ENCODE peak calls at places on chromosomes 12 and 14, in eight cellular contexts. One of them, this sample, is unnamed.
A peak's percentile ranks its signal among the peaks of the same experiment; 100 is the strongest.

GRCh38 chr12:44385964-44386363 is 490.2 kb downstream of the NELL2 start:
- DNase-seq in HCT116: no peak
- DNase-seq in lung: no peak
- DNase-seq in cardiac muscle cell: no peak
- DNase-seq in AG10803: peak; percentile 5
- DNase-seq in WTC11: no peak
- DNase-seq in IMR-90: no peak
- DNase-seq in foreskin fibroblast: no peak
- DNase-seq in this sample: no peak

GRCh38 chr12:92505373-92506340 is 197.1 kb upstream of the PLEKHG7 start:
- DNase-seq in cardiac muscle cell: peak; percentile 68
- DNase-seq in foreskin fibroblast: peak; percentile 35
- DNase-seq in lung: peak; percentile 44
- DNase-seq in WTC11: no peak
- DNase-seq in IMR-90: peak; percentile 50
- DNase-seq in AG10803: peak; percentile 24
- DNase-seq in HCT116: no peak
- DNase-seq in this sample: peak; percentile 33

GRCh38 chr14:90140298-90140955 is 78.6 kb downstream of the KCNK13 start:
- DNase-seq in lung: no peak
- DNase-seq in foreskin fibroblast: no peak
- DNase-seq in WTC11: no peak
- DNase-seq in AG10803: no peak
- DNase-seq in IMR-90: peak; percentile 17
- DNase-seq in HCT116: no peak
- DNase-seq in cardiac muscle cell: no peak
- DNase-seq in this sample: no peak

GRCh38 chr12:58541300-58541690 is 379.0 kb downstream of the LRIG3 start:
- DNase-seq in WTC11: no peak
- DNase-seq in HCT116: no peak
- DNase-seq in AG10803: peak; percentile 58
- DNase-seq in cardiac muscle cell: peak; percentile 40
- DNase-seq in lung: no peak
- DNase-seq in IMR-90: peak; percentile 10
- DNase-seq in foreskin fibroblast: no peak
- DNase-seq in this sample: no peak

GRCh38 chr12:26271889-26272492 is 76.6 kb downstream of the SSPN start:
- DNase-seq in IMR-90: peak; percentile 96
- DNase-seq in cardiac muscle cell: peak; percentile 95
- DNase-seq in foreskin fibroblast: peak; percentile 90
- DNase-seq in lung: peak; percentile 42
- DNase-seq in AG10803: peak; percentile 79
- DNase-seq in HCT116: no peak
- DNase-seq in WTC11: no peak
- DNase-seq in this sample: no peak

GRCh38 chr12:92467886-92468285 is 234.9 kb upstream of the PLEKHG7 start:
- DNase-seq in AG10803: no peak
- DNase-seq in lung: no peak
- DNase-seq in WTC11: no peak
- DNase-seq in IMR-90: peak; percentile 46
- DNase-seq in foreskin fibroblast: peak; percentile 44
- DNase-seq in HCT116: no peak
- DNase-seq in cardiac muscle cell: no peak
- DNase-seq in this sample: no peak

GRCh38 chr14:58864751-58865519 is 227.2 kb downstream of the DACT1 start:
- DNase-seq in AG10803: peak; percentile 79
- DNase-seq in cardiac muscle cell: peak; percentile 96
- DNase-seq in IMR-90: peak; percentile 82
- DNase-seq in WTC11: no peak
- DNase-seq in HCT116: no peak
- DNase-seq in lung: no peak
- DNase-seq in foreskin fibroblast: peak; percentile 92
- DNase-seq in this sample: no peak

GRCh38 chr12:15088115-15088514 is 115.3 kb downstream of the PDE6H start:
- DNase-seq in AG10803: no peak
- DNase-seq in foreskin fibroblast: no peak
- DNase-seq in IMR-90: no peak
- DNase-seq in WTC11: no peak
- DNase-seq in cardiac muscle cell: no peak
- DNase-seq in lung: no peak
- DNase-seq in HCT116: no peak
- DNase-seq in this sample: no peak

GRCh38 chr12:76085159-76085868 is 829 bp upstream of the NAP1L1 start:
- DNase-seq in lung: no peak
- DNase-seq in cardiac muscle cell: peak; percentile 42
- DNase-seq in foreskin fibroblast: no peak
- DNase-seq in WTC11: no peak
- DNase-seq in AG10803: no peak
- DNase-seq in HCT116: no peak
- DNase-seq in IMR-90: peak; percentile 77
- DNase-seq in this sample: peak; percentile 10

GRCh38 chr12:7678744-7679143 is 13.0 kb upstream of the APOBEC1 start:
- DNase-seq in AG10803: no peak
- DNase-seq in cardiac muscle cell: peak; percentile 20
- DNase-seq in HCT116: no peak
- DNase-seq in lung: no peak
- DNase-seq in WTC11: no peak
- DNase-seq in IMR-90: no peak
- DNase-seq in foreskin fibroblast: no peak
- DNase-seq in this sample: no peak

GRCh38 chr12:112126000-112126431 is 656 bp downstream of the TRAFD1 start:
- DNase-seq in IMR-90: no peak
- DNase-seq in foreskin fibroblast: peak; percentile 14
- DNase-seq in WTC11: no peak
- DNase-seq in lung: no peak
- DNase-seq in cardiac muscle cell: no peak
- DNase-seq in HCT116: no peak
- DNase-seq in AG10803: no peak
- DNase-seq in this sample: peak; percentile 26

GRCh38 chr12:1777798-1778197 is 42.6 kb upstream of the LRTM2 start:
- DNase-seq in WTC11: no peak
- DNase-seq in lung: no peak
- DNase-seq in AG10803: peak; percentile 82
- DNase-seq in foreskin fibroblast: peak; percentile 83
- DNase-seq in IMR-90: peak; percentile 92
- DNase-seq in cardiac muscle cell: peak; percentile 64
- DNase-seq in HCT116: no peak
- DNase-seq in this sample: no peak

GRCh38 chr12:1502441-1502785 is 92.0 kb downstream of the FBXL14 start:
- DNase-seq in lung: no peak
- DNase-seq in cardiac muscle cell: peak; percentile 43
- DNase-seq in IMR-90: peak; percentile 17
- DNase-seq in foreskin fibroblast: peak; percentile 62
- DNase-seq in AG10803: peak; percentile 33
- DNase-seq in WTC11: no peak
- DNase-seq in HCT116: no peak
- DNase-seq in this sample: no peak

GRCh38 chr12:91817512-91817911 is 328.1 kb downstream of the BTG1 start:
- DNase-seq in lung: no peak
- DNase-seq in foreskin fibroblast: peak; percentile 13
- DNase-seq in WTC11: no peak
- DNase-seq in HCT116: no peak
- DNase-seq in AG10803: peak; percentile 37
- DNase-seq in cardiac muscle cell: no peak
- DNase-seq in IMR-90: no peak
- DNase-seq in this sample: no peak

GRCh38 chr12:90010089-90010488 is 301.5 kb upstream of the ATP2B1 start:
- DNase-seq in cardiac muscle cell: no peak
- DNase-seq in foreskin fibroblast: no peak
- DNase-seq in lung: no peak
- DNase-seq in HCT116: no peak
- DNase-seq in IMR-90: peak; percentile 31
- DNase-seq in AG10803: no peak
- DNase-seq in WTC11: no peak
- DNase-seq in this sample: no peak

GRCh38 chr14:78152246-78153068 is 17.7 kb upstream of the NRXN3 start:
- DNase-seq in HCT116: no peak
- DNase-seq in IMR-90: no peak
- DNase-seq in cardiac muscle cell: no peak
- DNase-seq in AG10803: no peak
- DNase-seq in foreskin fibroblast: no peak
- DNase-seq in lung: no peak
- DNase-seq in WTC11: no peak
- DNase-seq in this sample: no peak

GRCh38 chr14:78157855-78158436 is 12.2 kb upstream of the NRXN3 start:
- DNase-seq in lung: no peak
- DNase-seq in IMR-90: peak; percentile 1
- DNase-seq in cardiac muscle cell: peak; percentile 24
- DNase-seq in AG10803: no peak
- DNase-seq in HCT116: no peak
- DNase-seq in WTC11: peak; percentile 57
- DNase-seq in foreskin fibroblast: peak; percentile 15
- DNase-seq in this sample: no peak

GRCh38 chr14:78156196-78156595 is 14.0 kb upstream of the NRXN3 start:
- DNase-seq in IMR-90: no peak
- DNase-seq in WTC11: no peak
- DNase-seq in HCT116: no peak
- DNase-seq in foreskin fibroblast: no peak
- DNase-seq in lung: no peak
- DNase-seq in AG10803: no peak
- DNase-seq in cardiac muscle cell: no peak
- DNase-seq in this sample: no peak

GRCh38 chr14:78154827-78155226 is 15.3 kb upstream of the NRXN3 start:
- DNase-seq in IMR-90: no peak
- DNase-seq in HCT116: no peak
- DNase-seq in foreskin fibroblast: no peak
- DNase-seq in AG10803: no peak
- DNase-seq in lung: no peak
- DNase-seq in cardiac muscle cell: no peak
- DNase-seq in WTC11: peak; percentile 58
- DNase-seq in this sample: no peak

GRCh38 chr14:78153069-78153351 is 17.2 kb upstream of the NRXN3 start:
- DNase-seq in IMR-90: peak; percentile 0
- DNase-seq in foreskin fibroblast: no peak
- DNase-seq in lung: no peak
- DNase-seq in WTC11: no peak
- DNase-seq in HCT116: no peak
- DNase-seq in AG10803: no peak
- DNase-seq in cardiac muscle cell: peak; percentile 27
- DNase-seq in this sample: no peak
- TF ChIP-seq CTCF in IMR-90: no peak
- TF ChIP-seq CTCF in foreskin fibroblast: no peak
- TF ChIP-seq CTCF in lung: no peak
- TF ChIP-seq CTCF in WTC11: no peak
- TF ChIP-seq CTCF in HCT116: peak; percentile 3
- TF ChIP-seq CTCF in AG10803: no peak
- TF ChIP-seq CTCF in cardiac muscle cell: no peak
- TF ChIP-seq CTCF in this sample: no peak

GRCh38 chr14:103886304-103887169 is 39.2 kb upstream of the PPP1R13B start:
- DNase-seq in IMR-90: no peak
- DNase-seq in WTC11: peak; percentile 53
- DNase-seq in AG10803: no peak
- DNase-seq in cardiac muscle cell: peak; percentile 52
- DNase-seq in lung: no peak
- DNase-seq in foreskin fibroblast: peak; percentile 31
- DNase-seq in HCT116: no peak
- DNase-seq in this sample: no peak
- TF ChIP-seq CTCF in IMR-90: peak; percentile 33
- TF ChIP-seq CTCF in WTC11: no peak
- TF ChIP-seq CTCF in AG10803: peak; percentile 10
- TF ChIP-seq CTCF in cardiac muscle cell: peak; percentile 60
- TF ChIP-seq CTCF in lung: no peak
- TF ChIP-seq CTCF in foreskin fibroblast: no peak
- TF ChIP-seq CTCF in HCT116: no peak
- TF ChIP-seq CTCF in this sample: no peak

DNA sequence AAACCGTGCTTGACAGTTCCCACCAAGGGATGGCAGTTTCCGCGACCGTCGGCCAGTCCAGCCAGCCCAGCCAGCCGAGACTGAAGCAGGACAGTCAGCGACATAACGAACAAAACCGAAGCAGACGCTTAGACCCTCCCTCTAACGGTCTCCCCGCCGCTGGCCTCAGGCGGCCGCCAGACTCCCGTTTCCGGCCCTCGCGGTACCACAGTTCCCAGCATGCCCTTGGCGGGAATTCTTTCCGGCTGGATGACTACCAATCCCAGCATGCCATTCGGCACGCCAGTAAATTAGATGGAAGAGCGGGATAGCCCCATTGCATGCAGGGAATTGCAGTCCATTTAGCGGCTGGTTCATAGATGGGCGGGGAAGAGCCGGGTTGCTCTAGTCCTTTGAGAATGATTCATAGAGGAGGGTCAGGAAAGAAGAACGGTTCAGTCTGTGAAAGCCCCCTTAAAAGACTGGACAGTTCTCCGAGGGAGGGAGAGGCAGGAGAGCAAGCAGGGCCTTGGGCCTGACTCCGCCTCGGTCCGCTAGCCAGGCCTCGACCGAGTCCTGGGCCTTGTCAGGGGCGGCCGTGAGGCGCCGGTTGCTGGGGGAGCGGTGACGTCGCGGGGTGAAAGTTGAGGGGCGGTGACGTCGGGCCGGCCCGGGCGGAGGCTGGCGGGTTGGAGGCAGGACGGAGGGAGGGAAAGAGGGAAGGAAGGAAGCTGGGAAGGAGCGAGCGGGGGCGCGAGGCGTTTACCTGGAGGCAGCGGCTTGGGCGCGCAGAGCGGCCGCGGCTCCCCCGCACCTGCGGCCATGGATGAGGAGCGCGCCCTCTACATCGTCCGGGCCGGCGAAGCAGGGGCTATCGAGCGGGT is at the start of gene RIC8B:
- DNase-seq in IMR-90: peak; percentile 99
- DNase-seq in HCT116: peak; percentile 97
- DNase-seq in WTC11: peak; percentile 97
- DNase-seq in AG10803: peak; percentile 99
- DNase-seq in lung: peak; percentile 96
- DNase-seq in foreskin fibroblast: peak; percentile 99
- DNase-seq in cardiac muscle cell: peak; percentile 99
- DNase-seq in this sample: peak; percentile 88
- TF ChIP-seq CTCF in IMR-90: no peak
- TF ChIP-seq CTCF in HCT116: no peak
- TF ChIP-seq CTCF in WTC11: no peak
- TF ChIP-seq CTCF in AG10803: no peak
- TF ChIP-seq CTCF in lung: no peak
- TF ChIP-seq CTCF in foreskin fibroblast: no peak
- TF ChIP-seq CTCF in cardiac muscle cell: no peak
- TF ChIP-seq CTCF in this sample: no peak

DNA sequence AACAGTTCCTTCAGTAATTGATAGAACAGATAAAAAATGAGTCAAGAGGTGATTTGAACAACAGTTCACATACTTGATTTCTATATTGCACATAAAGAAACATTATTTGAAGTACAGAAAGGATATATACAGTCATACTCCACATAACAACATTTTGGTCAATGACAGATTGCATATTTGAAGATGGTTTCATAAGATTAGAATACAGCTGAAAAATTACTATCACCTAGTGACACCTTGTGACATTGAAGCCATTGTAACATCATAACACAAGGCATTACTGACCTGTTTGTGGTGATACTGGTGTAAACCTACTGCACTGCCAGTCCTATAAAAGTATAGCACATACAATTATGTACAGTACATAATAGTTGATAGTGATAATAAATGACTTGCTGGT is 43.1 kb upstream of the ABCC9 start:
- DNase-seq in IMR-90: no peak
- DNase-seq in WTC11: no peak
- DNase-seq in cardiac muscle cell: no peak
- DNase-seq in lung: no peak
- DNase-seq in foreskin fibroblast: no peak
- DNase-seq in HCT116: no peak
- DNase-seq in AG10803: no peak
- DNase-seq in this sample: no peak
- TF ChIP-seq CTCF in IMR-90: no peak
- TF ChIP-seq CTCF in WTC11: no peak
- TF ChIP-seq CTCF in cardiac muscle cell: no peak
- TF ChIP-seq CTCF in lung: no peak
- TF ChIP-seq CTCF in foreskin fibroblast: no peak
- TF ChIP-seq CTCF in HCT116: no peak
- TF ChIP-seq CTCF in AG10803: no peak
- TF ChIP-seq CTCF in this sample: no peak

GRCh38 chr12:65278576-65279386 is at the start of gene MSRB3:
- DNase-seq in WTC11: peak; percentile 81
- DNase-seq in lung: peak; percentile 50
- DNase-seq in IMR-90: peak; percentile 70
- DNase-seq in cardiac muscle cell: peak; percentile 88
- DNase-seq in AG10803: peak; percentile 83
- DNase-seq in foreskin fibroblast: peak; percentile 88
- DNase-seq in HCT116: peak; percentile 19
- DNase-seq in this sample: peak; percentile 73
- TF ChIP-seq CTCF in WTC11: no peak
- TF ChIP-seq CTCF in lung: no peak
- TF ChIP-seq CTCF in IMR-90: no peak
- TF ChIP-seq CTCF in cardiac muscle cell: peak; percentile 20
- TF ChIP-seq CTCF in AG10803: peak; percentile 6
- TF ChIP-seq CTCF in foreskin fibroblast: no peak
- TF ChIP-seq CTCF in HCT116: no peak
- TF ChIP-seq CTCF in this sample: peak; percentile 19